ENCODE peak calls at places on chromosomes 16 and 17, in nine cellular contexts. I, G, B, S, U, C, A, W and N are unnamed samples.

GRCh38 chr17:44293509-44294226 is 14.7 kb upstream of the RUNDC3A start:
- DNase-seq in I (no peak), G (no peak), B (no peak), S (no peak), U (no peak), C (no peak), A (no peak), W (no peak), N (no peak)

GRCh38 chr17:9138161-9138717 is 116.9 kb downstream of the NTN1 start:
- DNase-seq in I (no peak), G (no peak), B (no peak), S (peak), U (no peak), C (no peak), A (no peak), W (no peak), N (no peak)

GRCh38 chr16:49884033-49884707 is 28.3 kb upstream of the ZNF423 start:
- DNase-seq in I (no peak), G (no peak), B (no peak), S (no peak), U (no peak), C (no peak), A (no peak), W (no peak), N (no peak)

GRCh38 chr17:47901423-47901822 is 5.4 kb downstream of the SP2 start:
- DNase-seq in I (no peak), G (no peak), B (no peak), S (no peak), U (no peak), C (no peak), A (no peak), W (no peak), N (no peak)

GRCh38 chr16:11283820-11284248 is 2.7 kb upstream of the PRM1 start:
- DNase-seq in I (no peak), G (no peak), B (peak), S (no peak), U (no peak), C (no peak), A (no peak), W (no peak), N (no peak)

GRCh38 chr16:4093495-4094137 is 22.6 kb downstream of the ADCY9 start:
- DNase-seq in I (no peak), G (no peak), B (peak), S (no peak), U (no peak), C (no peak), A (no peak), W (no peak), N (no peak)

GRCh38 chr17:3843935-3844516 is 2.0 kb downstream of the NCBP3 start:
- DNase-seq in I (no peak), G (peak), B (no peak), S (no peak), U (no peak), C (no peak), A (no peak), W (no peak), N (no peak)

GRCh38 chr16:67672739-67673662 is 6.4 kb downstream of the C16orf86 start:
- DNase-seq in I (peak), G (peak), B (peak), S (peak), U (no peak), C (peak), A (peak), W (no peak), N (peak)

GRCh38 chr17:57750109-57750845 is 5.2 kb upstream of the CCDC182 start:
- DNase-seq in I (no peak), G (no peak), B (no peak), S (no peak), U (no peak), C (no peak), A (no peak), W (no peak), N (no peak)

GRCh38 chr17:72390675-72391501 is 270.1 kb downstream of the SOX9 start:
- DNase-seq in I (no peak), G (no peak), B (peak), S (no peak), U (no peak), C (no peak), A (no peak), W (no peak), N (no peak)

GRCh38 chr17:17439971-17440843 is 36.6 kb upstream of the MED9 start:
- DNase-seq in I (peak), G (peak), B (peak), S (peak), U (no peak), C (no peak), A (peak), W (no peak), N (no peak)

GRCh38 chr17:44865921-44866320 is 18.2 kb downstream of the HIGD1B start:
- DNase-seq in I (no peak), G (no peak), B (no peak), S (no peak), U (no peak), C (no peak), A (no peak), W (no peak), N (no peak)

GRCh38 chr16:69187891-69188451 is 1.0 kb downstream of the SNTB2 start:
- DNase-seq in I (no peak), G (no peak), B (no peak), S (no peak), U (peak), C (no peak), A (peak), W (no peak), N (no peak)

GRCh38 chr16:67538666-67539101 is 10.1 kb downstream of the RIPOR1 start:
- DNase-seq in I (peak), G (no peak), B (peak), S (no peak), U (no peak), C (no peak), A (no peak), W (no peak), N (peak)

GRCh38 chr17:17062866-17063265 is 20.6 kb downstream of the MPRIP start:
- DNase-seq in I (no peak), G (no peak), B (no peak), S (no peak), U (no peak), C (no peak), A (no peak), W (no peak), N (no peak)

GRCh38 chr17:37392024-37392590 is 14.5 kb downstream of the ACACA start:
- DNase-seq in I (no peak), G (no peak), B (peak), S (no peak), U (no peak), C (no peak), A (no peak), W (no peak), N (no peak)

GRCh38 chr16:9152649-9153501 is 61.4 kb downstream of the HAPSTR1 start:
- DNase-seq in I (no peak), G (no peak), B (no peak), S (no peak), U (no peak), C (no peak), A (no peak), W (no peak), N (no peak)

GRCh38 chr17:30238387-30239088 is 3.0 kb upstream of the SLC6A4 start:
- DNase-seq in I (peak), G (no peak), B (no peak), S (no peak), U (no peak), C (no peak), A (no peak), W (no peak), N (no peak)

GRCh38 chr17:30238003-30238344 is 2.5 kb upstream of the SLC6A4 start:
- DNase-seq in I (no peak), G (no peak), B (no peak), S (no peak), U (no peak), C (no peak), A (no peak), W (no peak), N (no peak)

GRCh38 chr17:30236807-30237206 is 1.3 kb upstream of the SLC6A4 start:
- DNase-seq in I (peak), G (peak), B (no peak), S (peak), U (peak), C (peak), A (no peak), W (no peak), N (no peak)

GRCh38 chr17:30236297-30236624 is 764 bp upstream of the SLC6A4 start:
- DNase-seq in I (no peak), G (no peak), B (no peak), S (no peak), U (no peak), C (no peak), A (no peak), W (no peak), N (no peak)

GRCh38 chr17:30237296-30238002 is 2.0 kb upstream of the SLC6A4 start:
- DNase-seq in I (peak), G (no peak), B (no peak), S (no peak), U (no peak), C (no peak), A (no peak), W (no peak), N (no peak)
- H3K4me3 ChIP-seq in I (peak), G (no peak), B (no peak), S (no peak), U (no peak), C (no peak), A (no peak), W (no peak), N (no peak)

DNA sequence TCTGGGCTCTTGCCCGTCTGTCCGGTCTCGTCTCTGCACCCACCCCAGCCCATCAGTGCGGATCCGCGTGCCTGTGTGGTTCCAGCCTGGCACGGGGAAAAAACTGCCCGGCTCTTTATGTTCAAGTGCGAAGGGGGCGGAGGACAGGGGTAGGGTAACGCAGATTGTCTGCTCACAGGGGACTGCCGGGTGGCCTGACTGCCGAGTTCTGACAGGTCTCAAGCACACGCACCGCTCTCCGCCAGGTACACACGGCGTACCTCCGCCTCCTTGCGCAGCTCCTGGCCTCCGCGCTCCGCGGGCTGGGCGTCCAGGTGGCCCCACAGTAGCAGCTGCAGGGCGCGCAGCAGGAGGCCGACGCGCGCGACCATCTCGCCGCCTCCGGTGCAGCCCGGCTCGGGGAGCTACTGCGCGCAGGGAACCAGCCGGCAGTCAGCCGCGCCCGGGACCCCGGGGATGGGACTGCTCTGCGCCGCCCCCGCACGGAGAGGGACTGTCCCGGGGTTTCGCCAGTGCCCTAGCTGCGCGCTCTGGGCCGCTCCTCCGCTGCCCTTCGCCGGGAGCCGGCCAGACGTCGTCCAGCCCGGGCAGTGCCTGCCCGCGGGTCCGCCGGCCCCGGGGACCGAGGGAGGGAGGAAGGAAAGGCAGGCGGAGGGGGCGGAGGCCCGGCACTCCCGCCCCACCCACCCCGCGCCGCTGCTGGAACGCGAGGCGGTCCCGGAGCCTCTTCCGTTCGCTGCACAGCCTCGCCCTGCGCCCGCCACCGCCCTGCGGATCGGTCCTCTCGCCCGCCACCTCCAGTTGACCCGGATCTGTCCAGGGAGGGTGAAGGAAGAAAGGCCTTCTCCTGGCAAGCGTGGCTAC is at the start of gene MMP28:
- DNase-seq in I (peak), G (no peak), B (no peak), S (no peak), U (no peak), C (no peak), A (no peak), W (no peak), N (no peak)
- TF ChIP-seq POLR2A in I (no peak), G (no peak), B (no peak), S (no peak), U (peak), C (no peak), A (no peak), W (no peak), N (no peak)

GRCh38 chr16:47590472-47590871 is 129.3 kb downstream of the PHKB start:
- DNase-seq in I (no peak), G (no peak), B (no peak), S (no peak), U (no peak), C (no peak), A (no peak), W (no peak), N (no peak)

GRCh38 chr16:47592232-47592631 is 131.1 kb downstream of the PHKB start:
- DNase-seq in I (no peak), G (no peak), B (no peak), S (no peak), U (no peak), C (no peak), A (no peak), W (no peak), N (no peak)
- H3K4me3 ChIP-seq in I (no peak), G (no peak), B (no peak), S (no peak), U (no peak), C (no peak), A (no peak), W (no peak), N (no peak)

GRCh38 chr16:81738831-81739496 is 40.1 kb upstream of the PLCG2 start:
- DNase-seq in I (no peak), G (no peak), B (no peak), S (peak), U (no peak), C (no peak), A (no peak), W (peak), N (no peak)

GRCh38 chr16:81740163-81740562 is 38.9 kb upstream of the PLCG2 start:
- DNase-seq in I (peak), G (no peak), B (no peak), S (no peak), U (no peak), C (no peak), A (no peak), W (no peak), N (no peak)

GRCh38 chr16:81734632-81735434 is 44.3 kb upstream of the PLCG2 start:
- DNase-seq in I (no peak), G (no peak), B (no peak), S (no peak), U (no peak), C (no peak), A (no peak), W (no peak), N (no peak)

GRCh38 chr16:81739503-81739902 is 39.6 kb upstream of the PLCG2 start:
- DNase-seq in I (no peak), G (no peak), B (no peak), S (no peak), U (no peak), C (no peak), A (no peak), W (no peak), N (no peak)

DNA sequence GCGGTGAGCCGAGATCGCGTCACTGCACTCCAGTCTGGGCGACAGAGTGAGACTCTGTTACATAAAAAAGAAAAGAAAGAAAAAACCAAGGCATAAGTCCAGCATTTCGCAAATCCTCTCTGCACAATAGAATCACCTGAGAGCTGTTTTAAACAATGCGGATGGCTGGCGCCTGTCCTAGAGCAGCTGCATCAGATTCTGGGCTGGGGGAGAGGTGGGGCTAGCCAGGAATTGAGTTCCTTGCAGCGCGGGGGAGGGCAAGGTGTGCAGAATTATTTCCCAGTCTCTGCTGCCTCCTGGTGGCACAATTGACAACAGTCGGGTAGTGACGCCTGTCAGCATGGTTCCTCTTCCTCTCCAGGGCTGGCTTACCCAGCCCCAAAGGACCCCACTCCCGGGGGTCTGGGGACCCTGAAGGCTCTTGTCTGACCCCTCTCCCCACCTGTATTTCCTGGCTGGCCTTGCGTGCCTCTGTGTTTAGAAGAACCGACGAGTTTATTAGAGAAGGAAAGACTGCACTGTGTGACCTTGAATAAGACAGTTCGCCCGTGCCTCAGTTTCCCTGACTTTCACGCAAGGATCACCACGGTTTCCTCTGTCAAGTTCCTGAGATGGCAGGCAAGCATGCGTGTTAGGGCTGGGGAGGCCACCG is 41.1 kb upstream of the PLCG2 start:
- DNase-seq in I (peak), G (peak), B (peak), S (peak), U (peak), C (peak), A (peak), W (peak), N (no peak)
- TF ChIP-seq POLR2A in I (no peak), G (no peak), B (no peak), S (no peak), U (no peak), C (no peak), A (no peak), W (no peak), N (no peak)